ENCODE peak calls at places on chromosomes 13 and 19, in nine cellular contexts. One of them, this sample, is unnamed.

GRCh38 chr19:6667114-6667627 is 2.8 kb downstream of the TNFSF14 start:
- DNase-seq in NCI-H748 treated with DMSO at 0.1 percent for 48 hours: no peak
- DNase-seq in NCI-H2081: no peak
- DNase-seq in activated T-cell treated with anti-CD3 and anti-CD28 coated beads for 48 hours: peak; percentile 47
- DNase-seq in neuronal stem cell: no peak
- DNase-seq in NCI-H1417 treated with DMSO at 0.1 percent for 48 hours: no peak
- DNase-seq in activated naive CD4-positive, alpha-beta T cell treated with anti-CD3 and anti-CD28 coated beads for 36 hours: no peak
- DNase-seq in central memory CD8-positive, alpha-beta T cell: no peak
- DNase-seq in stimulated activated naive CD8-positive, alpha-beta T cell treated with anti-CD3 and anti-CD28 coated beads, Interleukin-15, amount 100 ng/mL, for 72 hours: no peak
- DNase-seq in this sample: no peak

GRCh38 chr13:113542751-113543424 is 41.7 kb upstream of the TFDP1 start:
- DNase-seq in NCI-H748 treated with DMSO at 0.1 percent for 48 hours: no peak
- DNase-seq in NCI-H1417 treated with DMSO at 0.1 percent for 48 hours: no peak
- DNase-seq in neuronal stem cell: no peak
- DNase-seq in activated T-cell treated with anti-CD3 and anti-CD28 coated beads for 48 hours: no peak
- DNase-seq in NCI-H2081: no peak
- DNase-seq in central memory CD8-positive, alpha-beta T cell: no peak
- DNase-seq in stimulated activated naive CD8-positive, alpha-beta T cell treated with anti-CD3 and anti-CD28 coated beads, Interleukin-15, amount 100 ng/mL, for 72 hours: no peak
- DNase-seq in activated naive CD4-positive, alpha-beta T cell treated with anti-CD3 and anti-CD28 coated beads for 36 hours: no peak
- DNase-seq in this sample: no peak

GRCh38 chr19:19260842-19261241 is 12.3 kb downstream of the TM6SF2 start:
- DNase-seq in NCI-H748 treated with DMSO at 0.1 percent for 48 hours: no peak
- DNase-seq in neuronal stem cell: no peak
- DNase-seq in NCI-H2081: no peak
- DNase-seq in central memory CD8-positive, alpha-beta T cell: no peak
- DNase-seq in activated naive CD4-positive, alpha-beta T cell treated with anti-CD3 and anti-CD28 coated beads for 36 hours: no peak
- DNase-seq in activated T-cell treated with anti-CD3 and anti-CD28 coated beads for 48 hours: no peak
- DNase-seq in stimulated activated naive CD8-positive, alpha-beta T cell treated with anti-CD3 and anti-CD28 coated beads, Interleukin-15, amount 100 ng/mL, for 72 hours: no peak
- DNase-seq in NCI-H1417 treated with DMSO at 0.1 percent for 48 hours: no peak
- DNase-seq in this sample: no peak

GRCh38 chr19:10420444-10421239 is at the start of gene PDE4A:
- DNase-seq in stimulated activated naive CD8-positive, alpha-beta T cell treated with anti-CD3 and anti-CD28 coated beads, Interleukin-15, amount 100 ng/mL, for 72 hours: peak; percentile 80
- DNase-seq in central memory CD8-positive, alpha-beta T cell: peak; percentile 60
- DNase-seq in NCI-H748 treated with DMSO at 0.1 percent for 48 hours: no peak
- DNase-seq in activated T-cell treated with anti-CD3 and anti-CD28 coated beads for 48 hours: peak; percentile 67
- DNase-seq in NCI-H2081: peak; percentile 27
- DNase-seq in activated naive CD4-positive, alpha-beta T cell treated with anti-CD3 and anti-CD28 coated beads for 36 hours: peak; percentile 79
- DNase-seq in neuronal stem cell: no peak
- DNase-seq in NCI-H1417 treated with DMSO at 0.1 percent for 48 hours: no peak
- DNase-seq in this sample: peak; percentile 75

GRCh38 chr13:99206873-99207272 is 6.2 kb downstream of the UBAC2 start:
- DNase-seq in NCI-H748 treated with DMSO at 0.1 percent for 48 hours: no peak
- DNase-seq in NCI-H1417 treated with DMSO at 0.1 percent for 48 hours: no peak
- DNase-seq in stimulated activated naive CD8-positive, alpha-beta T cell treated with anti-CD3 and anti-CD28 coated beads, Interleukin-15, amount 100 ng/mL, for 72 hours: no peak
- DNase-seq in NCI-H2081: no peak
- DNase-seq in central memory CD8-positive, alpha-beta T cell: no peak
- DNase-seq in activated T-cell treated with anti-CD3 and anti-CD28 coated beads for 48 hours: no peak
- DNase-seq in neuronal stem cell: no peak
- DNase-seq in activated naive CD4-positive, alpha-beta T cell treated with anti-CD3 and anti-CD28 coated beads for 36 hours: no peak
- DNase-seq in this sample: no peak

GRCh38 chr13:42151781-42152180 is 103.3 kb downstream of the DGKH start:
- DNase-seq in central memory CD8-positive, alpha-beta T cell: no peak
- DNase-seq in NCI-H2081: no peak
- DNase-seq in stimulated activated naive CD8-positive, alpha-beta T cell treated with anti-CD3 and anti-CD28 coated beads, Interleukin-15, amount 100 ng/mL, for 72 hours: no peak
- DNase-seq in activated T-cell treated with anti-CD3 and anti-CD28 coated beads for 48 hours: no peak
- DNase-seq in NCI-H748 treated with DMSO at 0.1 percent for 48 hours: no peak
- DNase-seq in activated naive CD4-positive, alpha-beta T cell treated with anti-CD3 and anti-CD28 coated beads for 36 hours: no peak
- DNase-seq in NCI-H1417 treated with DMSO at 0.1 percent for 48 hours: no peak
- DNase-seq in neuronal stem cell: no peak
- DNase-seq in this sample: no peak

GRCh38 chr19:7500811-7501450 is 12.1 kb upstream of the PEX11G start:
- DNase-seq in activated naive CD4-positive, alpha-beta T cell treated with anti-CD3 and anti-CD28 coated beads for 36 hours: peak; percentile 67
- DNase-seq in NCI-H2081: peak; percentile 88
- DNase-seq in central memory CD8-positive, alpha-beta T cell: no peak
- DNase-seq in neuronal stem cell: peak; percentile 75
- DNase-seq in NCI-H748 treated with DMSO at 0.1 percent for 48 hours: peak; percentile 45
- DNase-seq in stimulated activated naive CD8-positive, alpha-beta T cell treated with anti-CD3 and anti-CD28 coated beads, Interleukin-15, amount 100 ng/mL, for 72 hours: peak; percentile 66
- DNase-seq in NCI-H1417 treated with DMSO at 0.1 percent for 48 hours: peak; percentile 47
- DNase-seq in activated T-cell treated with anti-CD3 and anti-CD28 coated beads for 48 hours: peak; percentile 66
- DNase-seq in this sample: peak; percentile 85

GRCh38 chr13:40666905-40667621 is 622 bp upstream of the FOXO1 start:
- DNase-seq in stimulated activated naive CD8-positive, alpha-beta T cell treated with anti-CD3 and anti-CD28 coated beads, Interleukin-15, amount 100 ng/mL, for 72 hours: peak; percentile 38
- DNase-seq in central memory CD8-positive, alpha-beta T cell: no peak
- DNase-seq in NCI-H1417 treated with DMSO at 0.1 percent for 48 hours: no peak
- DNase-seq in NCI-H748 treated with DMSO at 0.1 percent for 48 hours: no peak
- DNase-seq in activated naive CD4-positive, alpha-beta T cell treated with anti-CD3 and anti-CD28 coated beads for 36 hours: no peak
- DNase-seq in NCI-H2081: no peak
- DNase-seq in activated T-cell treated with anti-CD3 and anti-CD28 coated beads for 48 hours: no peak
- DNase-seq in neuronal stem cell: peak; percentile 69
- DNase-seq in this sample: peak; percentile 84

GRCh38 chr19:8512115-8512967 is 1.6 kb downstream of the ZNF414 start:
- DNase-seq in neuronal stem cell: no peak
- DNase-seq in activated T-cell treated with anti-CD3 and anti-CD28 coated beads for 48 hours: no peak
- DNase-seq in NCI-H1417 treated with DMSO at 0.1 percent for 48 hours: no peak
- DNase-seq in NCI-H748 treated with DMSO at 0.1 percent for 48 hours: no peak
- DNase-seq in NCI-H2081: no peak
- DNase-seq in stimulated activated naive CD8-positive, alpha-beta T cell treated with anti-CD3 and anti-CD28 coated beads, Interleukin-15, amount 100 ng/mL, for 72 hours: peak; percentile 32
- DNase-seq in activated naive CD4-positive, alpha-beta T cell treated with anti-CD3 and anti-CD28 coated beads for 36 hours: no peak
- DNase-seq in central memory CD8-positive, alpha-beta T cell: no peak
- DNase-seq in this sample: peak; percentile 28

This sample was measured in NCI-H82.